ENCODE peak calls at places on chromosomes 11 and 22, in six cellular contexts. L is MM.1S, J is H1, U is mammary epithelial cell, O is fibroblast of lung, M is neural progenitor cell. D is an unnamed sample.

GRCh38 chr11:72189448-72190250 is 2.3 kb upstream of the FOLR1 start:
- DNase-seq in L (no peak), J (no peak), U (no peak), O (no peak), M (peak), D (no peak)

GRCh38 chr11:65843811-65844210 is 10.0 kb downstream of the SNX32 start:
- DNase-seq in L (no peak), J (no peak), U (no peak), O (no peak), M (no peak), D (no peak)

GRCh38 chr11:69454018-69454417 is 27.4 kb upstream of the LINC01488 start:
- DNase-seq in L (no peak), J (no peak), U (no peak), O (no peak), M (no peak), D (no peak)

GRCh38 chr11:108639146-108639545 is 25.7 kb upstream of the DDX10 start:
- DNase-seq in L (no peak), J (no peak), U (no peak), O (no peak), M (no peak), D (no peak)

GRCh38 chr11:1341928-1342524 is 32.6 kb upstream of the TOLLIP start:
- DNase-seq in L (no peak), J (no peak), U (peak), O (peak), M (no peak), D (peak)

GRCh38 chr11:45156201-45156600 is 9.8 kb downstream of the PRDM11 start:
- DNase-seq in L (no peak), J (no peak), U (no peak), O (no peak), M (no peak), D (no peak)

GRCh38 chr11:109785714-109786113 is 307.5 kb upstream of the ZC3H12C start:
- DNase-seq in L (no peak), J (no peak), U (no peak), O (peak), M (no peak), D (no peak)

GRCh38 chr11:61728940-61729219 is 23.6 kb upstream of the MYRF start:
- DNase-seq in L (no peak), J (no peak), U (peak), O (peak), M (no peak), D (no peak)

GRCh38 chr22:22763512-22763911 is 119.1 kb downstream of the GGTLC2 start:
- DNase-seq in L (no peak), J (no peak), U (no peak), O (no peak), M (no peak), D (no peak)

GRCh38 chr22:47598864-47599263 is 836.4 kb downstream of the TBC1D22A start:
- DNase-seq in L (no peak), J (no peak), U (no peak), O (no peak), M (no peak), D (no peak)

GRCh38 chr11:46906596-46906995 is 11.8 kb downstream of the LRP4 start:
- DNase-seq in L (no peak), J (peak), U (no peak), O (no peak), M (peak), D (no peak)

GRCh38 chr22:23037429-23038333 is 32.6 kb upstream of the GNAZ start:
- DNase-seq in L (no peak), J (no peak), U (no peak), O (no peak), M (no peak), D (no peak)

GRCh38 chr11:494761-495536 is 12.1 kb downstream of the RNH1 start:
- DNase-seq in L (no peak), J (no peak), U (no peak), O (no peak), M (no peak), D (no peak)

GRCh38 chr11:1071571-1072115 is 3.0 kb upstream of the MUC2 start:
- DNase-seq in L (no peak), J (no peak), U (no peak), O (no peak), M (no peak), D (no peak)

GRCh38 chr22:44658371-44658953 is 43.5 kb upstream of the PRR5 start:
- DNase-seq in L (no peak), J (no peak), U (no peak), O (peak), M (peak), D (no peak)

GRCh38 chr11:69123593-69124545 is 31.9 kb upstream of the SMIM38 start:
- DNase-seq in L (no peak), J (no peak), U (no peak), O (no peak), M (no peak), D (no peak)

GRCh38 chr11:127070808-127071207 is 70.2 kb upstream of the KIRREL3 start:
- DNase-seq in L (no peak), J (no peak), U (no peak), O (no peak), M (no peak), D (no peak)

GRCh38 chr11:12841946-12842630 is 167.0 kb upstream of the RASSF10 start:
- DNase-seq in L (no peak), J (no peak), U (peak), O (peak), M (peak), D (peak)

GRCh38 chr11:64053699-64054098 is 18.0 kb downstream of the FLRT1 start:
- DNase-seq in L (no peak), J (peak), U (no peak), O (no peak), M (peak), D (no peak)

GRCh38 chr11:76153609-76153949 is 52.7 kb downstream of the WNT11 start:
- DNase-seq in L (no peak), J (no peak), U (peak), O (no peak), M (no peak), D (no peak)

GRCh38 chr11:89442801-89443200 is 48.4 kb downstream of the NOX4 start:
- DNase-seq in L (no peak), J (no peak), U (no peak), O (no peak), M (no peak), D (no peak)

GRCh38 chr22:45482169-45482568 is 20.5 kb upstream of the FBLN1 start:
- DNase-seq in L (no peak), J (no peak), U (no peak), O (no peak), M (peak), D (no peak)

GRCh38 chr11:120994460-120994859 is 29.4 kb upstream of the TBCEL start:
- DNase-seq in L (no peak), J (no peak), U (no peak), O (no peak), M (no peak), D (no peak)

GRCh38 chr11:34080609-34081008 is 24.8 kb upstream of the NAT10 start:
- DNase-seq in L (no peak), J (no peak), U (no peak), O (no peak), M (no peak), D (no peak)

GRCh38 chr11:108967571-108967970 is 302.7 kb downstream of the DDX10 start:
- DNase-seq in L (no peak), J (no peak), U (no peak), O (peak), M (no peak), D (no peak)

GRCh38 chr11:7606496-7606895 is 66.8 kb downstream of the CYB5R2 start:
- DNase-seq in L (no peak), J (no peak), U (no peak), O (no peak), M (no peak), D (no peak)

GRCh38 chr22:39682994-39683393 is 112.4 kb downstream of the CACNA1I start:
- DNase-seq in L (no peak), J (no peak), U (no peak), O (no peak), M (no peak), D (no peak)

GRCh38 chr22:23223566-23224317 is 43.4 kb downstream of the BCR start:
- DNase-seq in L (no peak), J (no peak), U (no peak), O (no peak), M (no peak), D (no peak)

GRCh38 chr22:46079093-46079860 is 71.0 kb upstream of the PPARA start:
- DNase-seq in L (no peak), J (no peak), U (peak), O (no peak), M (no peak), D (no peak)

GRCh38 chr11:100876826-100877545 is 189.9 kb downstream of the ARHGAP42 start:
- DNase-seq in L (peak), J (peak), U (peak), O (peak), M (no peak), D (no peak)

GRCh38 chr11:119706029-119706428 is 23.0 kb downstream of the NECTIN1 start:
- DNase-seq in L (no peak), J (no peak), U (no peak), O (no peak), M (no peak), D (no peak)

GRCh38 chr11:27557223-27557622 is 50.7 kb upstream of the LIN7C start:
- DNase-seq in L (no peak), J (no peak), U (no peak), O (no peak), M (no peak), D (no peak)

GRCh38 chr11:114196994-114197702 is 99.1 kb upstream of the NNMT start:
- DNase-seq in L (no peak), J (no peak), U (no peak), O (peak), M (no peak), D (no peak)

GRCh38 chr22:50727678-50728522 is 10.1 kb upstream of the ACR start:
- DNase-seq in L (no peak), J (no peak), U (no peak), O (no peak), M (no peak), D (no peak)

GRCh38 chr11:2443881-2444300 is 423 bp downstream of the TRPM5 start:
- DNase-seq in L (no peak), J (no peak), U (no peak), O (no peak), M (peak), D (no peak)
- TF ChIP-seq EZH2 in L (no peak), J (no peak), U (no peak), O (peak), M (peak), D (no peak)

GRCh38 chr11:91394718-91395414 is 829.8 kb upstream of the FAT3 start:
- DNase-seq in L (no peak), J (no peak), U (no peak), O (no peak), M (no peak), D (no peak)
- H3K4me3 ChIP-seq in L (no peak), J (no peak), U (no peak), O (no peak), M (no peak), D (no peak)

DNA sequence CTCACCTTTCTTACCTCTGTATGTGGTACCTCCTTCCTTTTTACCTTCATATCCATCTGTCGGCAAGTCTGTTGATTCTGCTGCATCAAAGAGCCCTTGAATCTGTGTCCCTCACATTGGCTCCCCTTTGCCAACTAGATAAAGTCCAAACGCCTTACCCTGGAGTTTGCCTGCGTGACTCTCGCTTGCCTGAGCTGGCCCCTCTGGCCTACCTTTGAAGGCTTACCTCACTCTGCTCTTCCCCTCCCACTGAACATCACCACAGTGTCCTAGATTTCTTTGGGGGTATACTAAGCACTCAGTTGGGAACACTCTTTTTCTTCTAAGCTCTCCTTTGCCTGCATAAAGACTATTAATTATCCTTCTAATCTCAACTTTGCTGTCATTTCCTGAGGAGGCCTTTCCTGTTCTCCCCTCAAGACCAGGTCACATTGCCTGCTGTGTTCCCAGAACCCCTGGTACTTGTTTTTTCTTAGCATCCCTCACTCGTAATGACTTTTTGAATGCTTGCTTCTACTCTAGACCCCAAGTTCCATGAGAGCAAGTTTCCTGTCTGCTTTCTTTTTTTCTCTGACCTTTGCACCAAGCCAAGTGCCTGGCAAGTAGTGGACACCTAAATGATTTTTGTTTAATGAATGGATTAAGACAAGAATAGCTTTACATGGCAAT is 67.8 kb upstream of the ADORA2A start:
- DNase-seq in L (no peak), J (no peak), U (no peak), O (no peak), M (no peak), D (no peak)
- H3K9ac ChIP-seq in L (no peak), J (no peak), U (no peak), O (no peak), M (no peak), D (no peak)

DNA sequence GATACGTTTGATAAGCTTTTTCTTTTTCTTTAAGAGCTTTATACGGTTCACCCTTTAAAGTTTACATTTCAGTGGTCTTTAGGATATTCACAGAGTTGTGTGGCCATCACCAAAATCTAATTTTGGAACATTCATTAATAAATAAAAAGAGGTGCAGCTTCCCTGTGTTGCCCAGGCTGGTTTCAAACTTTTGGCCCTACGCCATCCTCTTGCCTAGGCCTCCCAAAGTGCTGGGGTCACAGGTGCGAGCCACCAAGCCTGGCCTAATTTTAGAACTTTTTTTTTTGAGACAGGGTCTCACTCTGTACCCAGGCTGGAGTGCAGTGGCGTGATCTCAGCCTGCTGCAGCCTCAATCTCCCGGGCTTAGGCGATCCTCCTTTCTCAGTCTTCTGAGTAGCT is 30.6 kb downstream of the MED15 start:
- DNase-seq in L (no peak), J (no peak), U (no peak), O (no peak), M (no peak), D (no peak)
- TF ChIP-seq EZH2 in L (no peak), J (no peak), U (no peak), O (no peak), M (no peak), D (no peak)

DNA sequence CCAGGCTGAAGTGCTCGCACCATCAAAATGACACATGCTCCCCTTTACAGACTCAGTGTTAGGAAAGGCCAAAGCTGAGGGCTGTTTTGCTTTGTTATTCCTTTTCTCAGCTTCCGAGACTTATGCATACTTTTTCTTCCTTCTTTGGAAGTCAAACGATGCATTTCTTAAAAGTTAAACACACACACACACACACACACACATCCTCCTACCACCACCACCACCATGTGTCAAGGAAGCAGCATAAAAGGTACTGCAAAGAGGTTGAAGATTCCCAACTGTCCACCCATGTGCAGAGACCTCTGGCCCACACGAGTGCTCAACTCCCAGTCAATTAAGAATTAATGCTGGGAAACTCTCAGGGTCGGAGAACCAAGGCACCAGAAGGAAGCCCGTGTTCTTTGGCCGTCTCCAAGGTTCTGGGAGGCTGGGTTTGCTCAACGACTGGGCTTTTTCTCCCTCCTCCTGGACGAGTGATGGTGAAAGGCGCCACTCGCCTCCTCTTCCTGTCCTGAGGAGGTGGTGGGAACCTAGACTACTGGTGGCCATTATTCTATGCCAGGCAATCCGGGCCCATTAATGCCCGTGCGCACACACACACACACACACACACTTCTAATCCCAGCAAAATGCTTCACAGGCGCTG is 15.2 kb downstream of the MN1 start:
- DNase-seq in L (no peak), J (no peak), U (no peak), O (no peak), M (no peak), D (no peak)
- H3K4me3 ChIP-seq in L (no peak), J (no peak), U (no peak), O (no peak), M (no peak), D (no peak)

GRCh38 chr11:118621071-118621815 is 13.8 kb downstream of the PHLDB1 start:
- DNase-seq in L (no peak), J (no peak), U (peak), O (peak), M (peak), D (no peak)

GRCh38 chr11:118621898-118622375 is 14.5 kb downstream of the PHLDB1 start:
- DNase-seq in L (no peak), J (no peak), U (no peak), O (no peak), M (no peak), D (no peak)

GRCh38 chr11:118625036-118625690 is 17.7 kb downstream of the PHLDB1 start:
- DNase-seq in L (no peak), J (no peak), U (peak), O (no peak), M (no peak), D (no peak)

GRCh38 chr11:118622376-118623290 is 15.2 kb downstream of the PHLDB1 start:
- DNase-seq in L (no peak), J (no peak), U (peak), O (peak), M (peak), D (no peak)

DNA sequence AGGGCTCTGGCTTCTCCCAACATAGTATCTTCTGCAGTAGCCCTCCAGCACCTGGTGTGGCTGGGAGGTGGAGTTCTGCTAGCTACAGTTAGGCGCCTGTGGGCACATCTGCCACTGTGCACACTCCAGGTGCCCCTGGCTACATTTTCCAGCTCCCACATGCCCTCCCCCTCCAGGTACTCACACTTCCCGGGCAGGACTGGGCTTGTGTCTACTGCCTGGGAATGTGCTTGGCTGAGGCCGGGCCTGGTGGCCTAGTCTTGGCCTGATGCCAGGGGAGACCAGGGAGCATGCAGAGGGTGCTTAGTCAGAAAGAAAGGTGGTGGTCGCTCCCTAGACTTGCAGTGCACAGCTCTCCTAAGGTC is 15.9 kb downstream of the PHLDB1 start:
- DNase-seq in L (no peak), J (no peak), U (peak), O (no peak), M (no peak), D (no peak)
- H3K9ac ChIP-seq in L (no peak), J (no peak), U (peak), O (no peak), M (no peak), D (no peak)

GRCh38 chr22:19756288-19757128 is 4.1 kb upstream of the TBX1 start:
- DNase-seq in L (peak), J (no peak), U (peak), O (no peak), M (peak), D (no peak)
- TF ChIP-seq EZH2 in L (no peak), J (peak), U (no peak), O (peak), M (peak), D (no peak)